ENCODE peak calls at places on chromosomes 6 and 20, in seven cellular contexts. G is neuronal stem cell, I is PC-3, T is mammary epithelial cell, Q is DND-41, D is IMR-90, W is HepG2. Y is an unnamed sample.

GRCh38 chr6:159106627-159107241 is 61.9 kb upstream of the TAGAP start:
- DNase-seq in G (peak; percentile 43), I (peak; percentile 30), T (peak; percentile 36), Q (peak; percentile 94), D (peak; percentile 40), W (peak; percentile 33), Y (peak; percentile 63)

GRCh38 chr20:44727039-44727438 is 11.9 kb downstream of the CCN5 start:
- DNase-seq in G (no peak), I (no peak), T (no peak), Q (no peak), D (no peak), W (no peak), Y (no peak)

GRCh38 chr20:38703526-38703925 is 20.8 kb upstream of the SLC32A1 start:
- DNase-seq in G (no peak), I (no peak), T (no peak), Q (no peak), D (no peak), W (no peak), Y (no peak)

GRCh38 chr20:43461894-43462293 is 4.2 kb downstream of the SRSF6 start:
- DNase-seq in G (no peak), I (no peak), T (no peak), Q (no peak), D (no peak), W (no peak), Y (no peak)

GRCh38 chr6:106533079-106533478 is 96.2 kb downstream of the RTN4IP1 start:
- DNase-seq in G (no peak), I (no peak), T (no peak), Q (no peak), D (no peak), W (no peak), Y (no peak)

GRCh38 chr6:130575971-130576370 is 210.2 kb downstream of the TMEM200A start:
- DNase-seq in G (no peak), I (no peak), T (no peak), Q (peak; percentile 91), D (no peak), W (peak; percentile 15), Y (no peak)

GRCh38 chr6:20542927-20543602 is 8.8 kb downstream of the CDKAL1 start:
- DNase-seq in G (no peak), I (peak; percentile 99), T (peak; percentile 100), Q (no peak), D (peak; percentile 84), W (peak; percentile 76), Y (peak; percentile 85)

GRCh38 chr6:43228951-43229802 is at the start of gene DNPH1:
- DNase-seq in G (peak; percentile 68), I (peak; percentile 80), T (peak; percentile 61), Q (peak; percentile 79), D (peak; percentile 48), W (peak; percentile 59), Y (peak; percentile 53)

GRCh38 chr6:53128842-53129241 is 19.8 kb downstream of the GCM1 start:
- DNase-seq in G (no peak), I (no peak), T (peak; percentile 80), Q (no peak), D (no peak), W (no peak), Y (no peak)

GRCh38 chr6:159152014-159152413 is 17.2 kb upstream of the FNDC1 start:
- DNase-seq in G (no peak), I (no peak), T (no peak), Q (no peak), D (peak; percentile 16), W (no peak), Y (no peak)

GRCh38 chr6:13709698-13710551 is 1.7 kb downstream of the RANBP9 start:
- DNase-seq in G (no peak), I (peak; percentile 54), T (peak; percentile 45), Q (peak; percentile 45), D (peak; percentile 79), W (peak; percentile 54), Y (peak; percentile 62)

GRCh38 chr6:93079061-93079460 is 340.3 kb downstream of the EPHA7 start:
- DNase-seq in G (no peak), I (no peak), T (no peak), Q (no peak), D (no peak), W (no peak), Y (no peak)

GRCh38 chr6:148494226-148494625 is 151.6 kb downstream of the SASH1 start:
- DNase-seq in G (no peak), I (no peak), T (no peak), Q (no peak), D (no peak), W (no peak), Y (no peak)

GRCh38 chr20:49399329-49399728 is 83.1 kb downstream of the KCNB1 start:
- DNase-seq in G (no peak), I (no peak), T (no peak), Q (no peak), D (peak; percentile 5), W (no peak), Y (peak; percentile 17)

GRCh38 chr20:44258226-44258890 is 11.2 kb downstream of the GDAP1L1 start:
- DNase-seq in G (no peak), I (no peak), T (no peak), Q (no peak), D (no peak), W (no peak), Y (no peak)

GRCh38 chr6:152351742-152352141 is 285.4 kb downstream of the SYNE1 start:
- DNase-seq in G (no peak), I (no peak), T (no peak), Q (no peak), D (no peak), W (no peak), Y (no peak)

GRCh38 chr20:58103961-58104360 is 124.5 kb downstream of the ANKRD60 start:
- DNase-seq in G (no peak), I (no peak), T (no peak), Q (no peak), D (no peak), W (no peak), Y (no peak)

DNA sequence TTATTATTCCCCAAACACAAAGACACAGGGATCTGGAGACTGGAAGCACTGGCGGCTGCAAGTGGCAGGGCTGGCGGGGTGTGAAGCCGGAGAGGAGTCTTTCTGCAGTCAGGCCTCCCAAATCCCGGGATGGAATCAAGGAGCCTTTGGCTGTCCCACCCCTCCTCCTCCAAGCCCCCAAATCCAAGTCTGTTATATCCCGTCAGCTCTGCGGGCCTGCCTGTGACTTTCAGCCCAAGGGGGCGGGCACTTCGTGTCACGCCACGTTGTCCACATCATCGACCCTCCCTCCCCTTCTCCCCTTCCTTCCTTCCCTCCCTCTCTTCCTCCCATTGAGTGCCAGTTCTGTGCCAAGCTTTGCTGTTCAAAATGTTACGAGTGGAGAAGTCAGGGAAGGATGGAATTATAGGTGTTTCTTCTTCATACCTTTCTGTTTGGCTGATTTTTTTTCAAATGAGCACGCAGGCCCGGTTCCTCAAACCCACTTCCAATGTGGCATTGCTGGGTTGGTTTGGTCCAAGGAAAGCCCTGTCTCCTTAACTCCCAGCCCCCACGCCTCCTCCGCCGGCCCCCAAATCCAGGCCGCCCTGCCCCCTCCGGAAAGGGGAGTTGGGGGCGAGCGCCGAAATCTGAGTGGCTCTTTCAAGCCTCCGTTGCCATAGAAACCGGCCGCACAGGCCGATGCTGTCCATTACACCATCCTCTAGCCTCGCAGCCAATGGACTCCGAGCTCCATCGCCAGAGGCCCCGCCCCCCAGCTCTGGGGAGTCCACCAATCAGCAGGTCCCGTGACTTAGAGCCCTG is 12.7 kb downstream of the ZCCHC3 start:
- DNase-seq in G (peak; percentile 99), I (no peak), T (peak; percentile 36), Q (no peak), D (peak; percentile 99), W (peak; percentile 96), Y (peak; percentile 100)
- H3K4me2 ChIP-seq in G (peak overlapping the region; percentile 69), I (no peak overlapping the region), T (no peak overlapping the region), Q (no peak overlapping the region), D (peak overlapping the region; percentile 88), W (peak overlapping the region; percentile 93), Y (peak overlapping the region; percentile 86)

GRCh38 chr6:118708736-118709135 is 57.3 kb upstream of the CEP85L start:
- DNase-seq in G (no peak), I (peak; percentile 79), T (no peak), Q (no peak), D (peak; percentile 66), W (no peak), Y (peak; percentile 94)
- H2AFZ ChIP-seq in G (peak overlapping the region; percentile 83), I (peak overlapping the region; percentile 56), T (peak overlapping the region; percentile 69), Q (peak overlapping the region; percentile 67), D (peak overlapping the region; percentile 88), W (no peak overlapping the region), Y (peak overlapping the region; percentile 31)

GRCh38 chr6:86215323-86215722 is 572.6 kb upstream of the SYNCRIP start:
- DNase-seq in G (no peak), I (no peak), T (no peak), Q (no peak), D (no peak), W (no peak), Y (no peak)
- H3K4me2 ChIP-seq in G (no peak overlapping the region), I (no peak overlapping the region), T (no peak overlapping the region), Q (no peak overlapping the region), D (no peak overlapping the region), W (no peak overlapping the region), Y (no peak overlapping the region)

GRCh38 chr20:62846528-62846890 is 15.1 kb downstream of the TCFL5 start:
- DNase-seq in G (no peak), I (no peak), T (no peak), Q (no peak), D (no peak), W (no peak), Y (no peak)
- H2AFZ ChIP-seq in G (no peak overlapping the region), I (no peak overlapping the region), T (no peak overlapping the region), Q (no peak overlapping the region), D (no peak overlapping the region), W (no peak overlapping the region), Y (no peak overlapping the region)

DNA sequence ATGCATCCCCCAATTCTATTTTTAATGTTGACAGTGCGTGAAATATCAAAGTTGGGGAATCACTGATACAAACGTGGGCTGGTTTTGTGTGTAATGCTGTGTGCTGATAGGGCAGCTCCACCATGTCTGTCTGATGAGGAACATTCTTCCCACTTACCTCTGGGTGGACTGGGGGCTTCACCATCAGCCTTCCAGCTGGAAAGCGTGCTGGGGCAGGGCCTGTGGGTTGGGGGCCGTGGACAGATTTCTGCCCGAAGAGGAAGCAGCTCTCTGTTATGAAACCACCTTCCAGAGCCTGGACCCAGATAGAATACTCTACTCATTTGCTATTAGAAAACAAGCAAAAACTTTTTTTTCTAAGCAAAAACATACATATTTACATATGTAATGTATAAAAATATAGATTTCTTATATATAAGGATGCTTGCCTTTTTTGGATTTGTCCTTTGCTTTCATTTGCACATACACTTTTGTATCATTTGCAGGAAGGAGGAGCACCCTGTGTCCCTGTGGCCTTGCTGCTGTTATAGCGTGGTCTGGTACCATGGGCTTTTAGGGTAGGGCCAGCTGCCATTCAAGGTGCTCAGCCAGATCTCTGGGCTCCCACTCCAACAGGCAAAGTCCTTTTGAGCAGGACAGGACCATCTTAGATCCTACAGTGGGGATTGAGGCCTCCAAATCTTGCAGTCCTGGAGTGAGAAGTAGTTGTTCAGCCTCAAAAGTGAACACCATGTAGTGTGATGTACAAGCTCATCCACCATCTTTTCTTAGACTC is 48.1 kb downstream of the DUSP22 start:
- DNase-seq in G (no peak), I (no peak), T (no peak), Q (no peak), D (no peak), W (no peak), Y (no peak)
- H3K4me2 ChIP-seq in G (no peak overlapping the region), I (no peak overlapping the region), T (no peak overlapping the region), Q (no peak overlapping the region), D (no peak overlapping the region), W (no peak overlapping the region), Y (no peak overlapping the region)

Y was measured in fibroblast of lung.